ENCODE peak calls at places on chromosomes 11 and 22, in eight cellular contexts. S is activated CD8-positive, alpha-beta memory T cell treated with anti-CD3 and anti-CD28 coated beads for 48 hours; Y is dorsolateral prefrontal cortex; X is cardiac septum; D is amygdala; O is A549; U is glomerular endothelial cell; I is stimulated activated CD8-positive, alpha-beta memory T cell treated with anti-CD3 and anti-CD28 coated beads, Interleukin-15, amount 100 ng/mL, for 24 hours. Z is an unnamed sample.
A peak's percentile ranks its signal among the peaks of the same experiment; 100 is the strongest.

GRCh38 chr22:39820266-39820665 is 73.3 kb downstream of the ENTHD1 start:
- DNase-seq in S (no peak), Y (no peak), X (no peak), D (no peak), O (peak; percentile 11), U (peak; percentile 23), I (no peak), Z (no peak)

GRCh38 chr11:20397281-20397680 is 9.8 kb downstream of the PRMT3 start:
- DNase-seq in S (no peak), Y (no peak), X (no peak), D (no peak), O (peak; percentile 38), U (peak; percentile 23), I (no peak), Z (no peak)

GRCh38 chr11:15006139-15006759 is 34.1 kb upstream of the CALCA start:
- DNase-seq in S (no peak), Y (no peak), X (no peak), D (no peak), O (no peak), U (peak; percentile 20), I (no peak), Z (no peak)

GRCh38 chr11:19311306-19312030 is 70.7 kb upstream of the E2F8 start:
- DNase-seq in S (peak; percentile 31), Y (peak; percentile 78), X (no peak), D (peak; percentile 26), O (peak; percentile 55), U (peak; percentile 37), I (peak; percentile 3), Z (peak; percentile 36)

GRCh38 chr11:36540998-36541397 is 26.8 kb upstream of the RAG1 start:
- DNase-seq in S (no peak), Y (peak; percentile 43), X (no peak), D (no peak), O (no peak), U (peak; percentile 31), I (no peak), Z (no peak)

GRCh38 chr22:31579835-31580242 is 82.2 kb downstream of the PISD start:
- DNase-seq in S (no peak), Y (no peak), X (no peak), D (no peak), O (no peak), U (no peak), I (no peak), Z (no peak)

GRCh38 chr11:122663764-122664163 is 8.2 kb downstream of the UBASH3B start:
- DNase-seq in S (no peak), Y (no peak), X (no peak), D (no peak), O (no peak), U (no peak), I (no peak), Z (no peak)

GRCh38 chr11:76410771-76411423 is 29.8 kb downstream of the GVQW3 start:
- DNase-seq in S (no peak), Y (no peak), X (no peak), D (no peak), O (no peak), U (no peak), I (no peak), Z (no peak)

GRCh38 chr11:32643526-32643925 is 59.9 kb downstream of the EIF3M start:
- DNase-seq in S (no peak), Y (no peak), X (no peak), D (no peak), O (no peak), U (no peak), I (no peak), Z (no peak)

GRCh38 chr22:24996420-24996952 is 44.0 kb downstream of the KIAA1671 start:
- DNase-seq in S (no peak), Y (no peak), X (no peak), D (no peak), O (peak; percentile 27), U (no peak), I (no peak), Z (no peak)

Z was measured in caudate nucleus.